ENCODE peak calls at places on chromosomes 12 and 14, in four cellular contexts. X is Kasumi-1, O is GM13976, J is GM10248. Y is an unnamed sample.

GRCh38 chr14:100088226-100088625 is 23.0 kb downstream of the EVL start:
- DNase-seq in X (no peak), O (no peak), J (no peak), Y (no peak)

GRCh38 chr12:95532851-95533250 is 18.4 kb downstream of the USP44 start:
- DNase-seq in X (no peak), O (no peak), J (no peak), Y (no peak)

GRCh38 chr12:68420225-68421008 is 88.3 kb upstream of the MDM1 start:
- DNase-seq in X (no peak), O (no peak), J (no peak), Y (no peak)

GRCh38 chr14:76486251-76486743 is 110.4 kb downstream of the ESRRB start:
- DNase-seq in X (no peak), O (no peak), J (no peak), Y (no peak)

GRCh38 chr12:56162468-56163290 is 4.5 kb downstream of the MYL6 start:
- DNase-seq in X (no peak), O (no peak), J (no peak), Y (no peak)

GRCh38 chr12:124077730-124078129 is 104.7 kb downstream of the ZNF664 start:
- DNase-seq in X (no peak), O (no peak), J (no peak), Y (no peak)

GRCh38 chr12:92987362-92987761 is 58.3 kb upstream of the EEA1 start:
- DNase-seq in X (peak; percentile 93), O (peak; percentile 30), J (no peak), Y (no peak)

GRCh38 chr14:71013551-71014192 is 106.4 kb downstream of the PCNX1 start:
- DNase-seq in X (no peak), O (no peak), J (no peak), Y (no peak)

GRCh38 chr14:101552786-101553231 is 8.5 kb upstream of the DIO3 start:
- DNase-seq in X (no peak), O (no peak), J (no peak), Y (no peak)

GRCh38 chr14:99574099-99574880 is 29.7 kb downstream of the CCDC85C start:
- DNase-seq in X (no peak), O (no peak), J (no peak), Y (no peak)

GRCh38 chr12:92248977-92249376 is 103.3 kb upstream of the BTG1 start:
- DNase-seq in X (no peak), O (no peak), J (no peak), Y (no peak)

GRCh38 chr12:1576410-1577240 is 17.8 kb downstream of the FBXL14 start:
- DNase-seq in X (no peak), O (no peak), J (no peak), Y (no peak)

GRCh38 chr14:102510616-102511520 is 1.3 kb upstream of the ANKRD9 start:
- DNase-seq in X (no peak), O (peak; percentile 57), J (no peak), Y (peak; percentile 44)

GRCh38 chr14:96727980-96728717 is 69.0 kb upstream of the VRK1 start:
- DNase-seq in X (no peak), O (no peak), J (no peak), Y (no peak)

GRCh38 chr14:79638647-79639266 is 572.5 kb downstream of the DIO2 start:
- DNase-seq in X (peak; percentile 3), O (no peak), J (no peak), Y (no peak)

GRCh38 chr14:61213930-61214329 is 67.2 kb downstream of the TMEM30B start:
- DNase-seq in X (no peak), O (no peak), J (no peak), Y (no peak)

GRCh38 chr12:102095677-102096263 is 24.1 kb downstream of the NUP37 start:
- DNase-seq in X (peak; percentile 82), O (peak; percentile 15), J (no peak), Y (no peak)

GRCh38 chr14:99201351-99202073 is 70.5 kb downstream of the BCL11B start:
- DNase-seq in X (no peak), O (no peak), J (no peak), Y (no peak)

GRCh38 chr12:50221228-50222008 is 54.2 kb upstream of the CERS5 start:
- DNase-seq in X (peak; percentile 53), O (peak; percentile 31), J (no peak), Y (peak; percentile 27)

GRCh38 chr14:68181395-68182326 is 362.1 kb downstream of the RAD51B start:
- DNase-seq in X (no peak), O (peak; percentile 10), J (peak; percentile 15), Y (peak; percentile 11)

GRCh38 chr12:125742413-125742812 is 677.2 kb downstream of the AACS start:
- DNase-seq in X (no peak), O (no peak), J (no peak), Y (no peak)

GRCh38 chr14:92563359-92563758 is 49.8 kb downstream of the RIN3 start:
- DNase-seq in X (peak; percentile 78), O (peak; percentile 71), J (peak; percentile 73), Y (peak; percentile 64)

GRCh38 chr12:90023207-90023870 is 314.7 kb upstream of the ATP2B1 start:
- DNase-seq in X (no peak), O (no peak), J (no peak), Y (no peak)

Y was measured in GM13977.